ENCODE peak calls at places on chromosomes 3 and 15, in four cellular contexts. S, I, J and O are unnamed samples.

GRCh38 chr3:167304077-167304476 is 76.0 kb downstream of the ZBBX start:
- DNase-seq in S (no peak), I (no peak), J (no peak), O (no peak)

GRCh38 chr3:43855674-43856299 is 165.0 kb downstream of the ABHD5 start:
- DNase-seq in S (peak), I (peak), J (peak), O (no peak)

GRCh38 chr3:10334461-10334860 is 13.5 kb upstream of the SEC13 start:
- DNase-seq in S (peak), I (no peak), J (no peak), O (no peak)

GRCh38 chr3:14921034-14921616 is 26.3 kb upstream of the NR2C2 start:
- DNase-seq in S (peak), I (peak), J (no peak), O (peak)

GRCh38 chr3:109926376-109926775 is 589.0 kb upstream of the DPPA4 start:
- DNase-seq in S (no peak), I (no peak), J (no peak), O (no peak)

GRCh38 chr3:152331018-152331541 is 62.4 kb downstream of the MBNL1 start:
- DNase-seq in S (no peak), I (no peak), J (no peak), O (no peak)

GRCh38 chr3:23485922-23486321 is 282.8 kb downstream of the UBE2E2 start:
- DNase-seq in S (no peak), I (no peak), J (no peak), O (no peak)

GRCh38 chr3:45711936-45712335 is 22.7 kb downstream of the SACM1L start:
- DNase-seq in S (no peak), I (no peak), J (no peak), O (no peak)

GRCh38 chr3:152622813-152623167 is 212.1 kb upstream of the P2RY1 start:
- DNase-seq in S (no peak), I (no peak), J (no peak), O (no peak)

GRCh38 chr15:99169769-99170311 is 65.0 kb downstream of the SYNM start:
- DNase-seq in S (no peak), I (no peak), J (no peak), O (no peak)

GRCh38 chr3:28726840-28727239 is 378.2 kb upstream of the AZI2 start:
- DNase-seq in S (peak), I (peak), J (peak), O (peak)

GRCh38 chr15:82951472-82952155 is 906 bp downstream of the HOMER2 start:
- DNase-seq in S (no peak), I (no peak), J (no peak), O (no peak)

DNA sequence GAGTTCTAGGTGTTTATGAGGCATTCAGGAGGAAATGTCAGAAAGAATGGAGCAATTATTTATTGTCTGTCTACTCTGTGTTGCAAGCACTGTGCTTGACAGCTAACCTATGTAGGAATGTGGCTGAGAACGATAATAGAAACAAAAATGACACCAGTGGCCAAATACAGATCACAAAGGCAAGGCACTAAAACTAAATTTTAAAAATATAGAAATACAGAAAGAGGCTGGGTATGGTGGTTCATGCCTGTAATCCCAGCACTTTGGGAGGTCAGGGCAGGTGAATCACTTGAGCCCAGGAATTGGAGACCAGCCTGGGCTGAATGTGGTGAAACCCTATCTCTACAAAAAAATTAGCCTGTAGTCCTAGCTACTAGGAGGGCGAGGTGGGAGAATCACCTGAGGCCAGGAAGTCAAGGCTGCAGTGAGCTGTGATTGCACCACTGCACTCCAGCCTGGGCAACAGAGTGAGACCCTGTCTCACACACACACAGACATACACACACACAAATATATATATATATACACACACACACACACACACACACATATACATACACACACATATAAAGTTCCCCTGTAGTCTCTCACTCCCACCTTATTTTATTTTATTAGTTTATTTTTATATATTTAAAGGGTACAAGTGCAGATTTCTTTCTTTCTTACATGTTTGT is 6.0 kb downstream of the PRKCI start:
- DNase-seq in S (no peak), I (no peak), J (no peak), O (no peak)
- TF ChIP-seq SPI1 in S (no peak), I (no peak), J (no peak), O (no peak)

GRCh38 chr15:49813615-49814014 is 192.8 kb downstream of the DTWD1 start:
- DNase-seq in S (no peak), I (no peak), J (no peak), O (no peak)
- TF ChIP-seq POLR2AphosphoS5 in S (no peak), I (no peak), J (no peak), O (no peak)

GRCh38 chr15:76988874-76989780 is 5.8 kb upstream of the PSTPIP1 start:
- DNase-seq in S (no peak), I (no peak), J (no peak), O (no peak)

GRCh38 chr15:76983588-76984379 is 11.1 kb upstream of the PSTPIP1 start:
- DNase-seq in S (no peak), I (peak), J (no peak), O (no peak)

GRCh38 chr15:76987276-76987675 is 7.7 kb upstream of the PSTPIP1 start:
- DNase-seq in S (no peak), I (no peak), J (no peak), O (no peak)

GRCh38 chr15:76987896-76988860 is 6.7 kb upstream of the PSTPIP1 start:
- DNase-seq in S (peak), I (peak), J (peak), O (peak)

GRCh38 chr15:76986743-76987142 is 8.2 kb upstream of the PSTPIP1 start:
- DNase-seq in S (no peak), I (peak), J (no peak), O (no peak)
- TF ChIP-seq SPI1 in S (no peak), I (no peak), J (no peak), O (no peak)

DNA sequence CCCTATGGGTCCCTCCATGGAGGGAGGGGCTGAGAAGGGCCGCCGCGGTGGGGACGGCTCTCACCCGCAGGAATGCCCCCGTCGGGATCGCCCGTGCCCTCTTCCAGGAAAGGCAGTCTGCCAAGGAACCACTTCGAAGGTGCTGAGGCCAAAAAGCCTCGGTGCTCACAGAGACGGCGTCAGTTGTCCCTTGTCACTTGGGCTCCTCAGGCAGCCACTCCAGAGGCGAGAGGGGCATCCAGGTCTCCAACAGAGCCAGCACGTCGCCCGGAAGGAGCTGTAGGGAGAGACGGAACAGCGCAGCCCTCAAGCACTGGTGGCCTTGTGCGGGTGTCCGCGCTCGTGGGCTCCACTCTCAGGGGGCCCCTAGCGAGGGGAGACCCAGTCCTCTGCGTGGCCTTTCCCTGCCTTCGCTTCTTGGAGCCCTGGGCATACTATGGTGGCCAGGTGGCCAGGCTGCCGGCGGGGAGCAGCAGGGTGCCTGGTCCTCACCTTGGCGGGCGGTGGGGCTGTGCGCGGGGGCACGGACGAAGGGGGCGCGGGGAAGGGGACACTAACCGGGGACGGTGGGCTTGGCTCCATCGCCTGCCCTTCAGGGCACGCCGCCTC is 994 bp downstream of the MESP1 start:
- DNase-seq in S (no peak), I (no peak), J (no peak), O (no peak)
- TF ChIP-seq POLR2AphosphoS5 in S (no peak), I (no peak), J (no peak), O (no peak)

GRCh38 chr3:30654269-30654668 is 47.9 kb downstream of the TGFBR2 start:
- DNase-seq in S (no peak), I (no peak), J (no peak), O (no peak)
- TF ChIP-seq SPI1 in S (no peak), I (no peak), J (no peak), O (no peak)